ENCODE peak calls at places on chromosomes 4 and X, in ten cellular contexts. One of them, this sample, is unnamed.

GRCh38 chr4:102988429-102989020 is 31.0 kb downstream of the SLC9B1 start:
- DNase-seq in adrenal gland: no peak
- DNase-seq in neural crest cell: no peak
- DNase-seq in body of pancreas: no peak
- DNase-seq in HFF-Myc: no peak
- DNase-seq in WTC11: no peak
- DNase-seq in heart right ventricle: no peak
- DNase-seq in progenitor cell of endocrine pancreas: no peak
- DNase-seq in WERI-Rb-1: no peak
- DNase-seq in pancreas: no peak
- DNase-seq in this sample: no peak

GRCh38 chr4:113222431-113222979 is 173.1 kb downstream of the ANK2 start:
- DNase-seq in heart right ventricle: no peak
- DNase-seq in progenitor cell of endocrine pancreas: no peak
- DNase-seq in WTC11: no peak
- DNase-seq in pancreas: no peak
- DNase-seq in neural crest cell: no peak
- DNase-seq in WERI-Rb-1: no peak
- DNase-seq in body of pancreas: no peak
- DNase-seq in HFF-Myc: no peak
- DNase-seq in adrenal gland: no peak
- DNase-seq in this sample: no peak

GRCh38 chr4:1759170-1759817 is 33.8 kb upstream of the FGFR3 start:
- DNase-seq in heart right ventricle: no peak
- DNase-seq in WERI-Rb-1: peak
- DNase-seq in neural crest cell: no peak
- DNase-seq in pancreas: no peak
- DNase-seq in progenitor cell of endocrine pancreas: no peak
- DNase-seq in adrenal gland: no peak
- DNase-seq in body of pancreas: no peak
- DNase-seq in WTC11: no peak
- DNase-seq in HFF-Myc: no peak
- DNase-seq in this sample: no peak

GRCh38 chrX:137926090-137926489 is 360.2 kb downstream of the ZIC3 start:
- DNase-seq in WERI-Rb-1: no peak
- DNase-seq in HFF-Myc: no peak
- DNase-seq in progenitor cell of endocrine pancreas: no peak
- DNase-seq in body of pancreas: no peak
- DNase-seq in adrenal gland: no peak
- DNase-seq in neural crest cell: no peak
- DNase-seq in pancreas: no peak
- DNase-seq in heart right ventricle: no peak
- DNase-seq in WTC11: peak
- DNase-seq in this sample: no peak

GRCh38 chr4:99817310-99817885 is 771 bp downstream of the DAPP1 start:
- DNase-seq in body of pancreas: no peak
- DNase-seq in progenitor cell of endocrine pancreas: no peak
- DNase-seq in neural crest cell: no peak
- DNase-seq in HFF-Myc: no peak
- DNase-seq in adrenal gland: no peak
- DNase-seq in heart right ventricle: no peak
- DNase-seq in WERI-Rb-1: no peak
- DNase-seq in pancreas: no peak
- DNase-seq in WTC11: no peak
- DNase-seq in this sample: no peak

GRCh38 chr4:94455081-94455480 is 3.3 kb downstream of the PDLIM5 start:
- DNase-seq in neural crest cell: no peak
- DNase-seq in adrenal gland: peak
- DNase-seq in progenitor cell of endocrine pancreas: no peak
- DNase-seq in HFF-Myc: no peak
- DNase-seq in heart right ventricle: peak
- DNase-seq in pancreas: peak
- DNase-seq in body of pancreas: peak
- DNase-seq in WTC11: no peak
- DNase-seq in WERI-Rb-1: no peak
- DNase-seq in this sample: no peak

GRCh38 chr4:86879641-86880040 is 12.6 kb downstream of the C4orf36 start:
- DNase-seq in neural crest cell: no peak
- DNase-seq in progenitor cell of endocrine pancreas: no peak
- DNase-seq in WERI-Rb-1: no peak
- DNase-seq in pancreas: no peak
- DNase-seq in WTC11: no peak
- DNase-seq in HFF-Myc: no peak
- DNase-seq in body of pancreas: no peak
- DNase-seq in heart right ventricle: no peak
- DNase-seq in adrenal gland: no peak
- DNase-seq in this sample: no peak

GRCh38 chr4:103424853-103425252 is 226.7 kb upstream of the CENPE start:
- DNase-seq in WERI-Rb-1: no peak
- DNase-seq in body of pancreas: peak
- DNase-seq in WTC11: no peak
- DNase-seq in pancreas: peak
- DNase-seq in neural crest cell: no peak
- DNase-seq in heart right ventricle: no peak
- DNase-seq in HFF-Myc: no peak
- DNase-seq in adrenal gland: no peak
- DNase-seq in progenitor cell of endocrine pancreas: no peak
- DNase-seq in this sample: no peak

GRCh38 chr4:38230121-38230728 is 270.0 kb downstream of the PTTG2 start:
- DNase-seq in body of pancreas: no peak
- DNase-seq in neural crest cell: no peak
- DNase-seq in pancreas: no peak
- DNase-seq in WERI-Rb-1: no peak
- DNase-seq in heart right ventricle: no peak
- DNase-seq in HFF-Myc: no peak
- DNase-seq in adrenal gland: no peak
- DNase-seq in WTC11: no peak
- DNase-seq in progenitor cell of endocrine pancreas: no peak
- DNase-seq in this sample: no peak

GRCh38 chrX:40273356-40274050 is 175.7 kb upstream of the BCOR start:
- DNase-seq in progenitor cell of endocrine pancreas: no peak
- DNase-seq in pancreas: no peak
- DNase-seq in adrenal gland: peak
- DNase-seq in WTC11: no peak
- DNase-seq in neural crest cell: no peak
- DNase-seq in WERI-Rb-1: no peak
- DNase-seq in body of pancreas: no peak
- DNase-seq in heart right ventricle: no peak
- DNase-seq in HFF-Myc: no peak
- DNase-seq in this sample: no peak

GRCh38 chr4:121479801-121480200 is 99.0 kb upstream of the QRFPR start:
- DNase-seq in body of pancreas: no peak
- DNase-seq in HFF-Myc: no peak
- DNase-seq in neural crest cell: no peak
- DNase-seq in WTC11: no peak
- DNase-seq in progenitor cell of endocrine pancreas: no peak
- DNase-seq in adrenal gland: no peak
- DNase-seq in pancreas: no peak
- DNase-seq in heart right ventricle: no peak
- DNase-seq in WERI-Rb-1: no peak
- DNase-seq in this sample: no peak

GRCh38 chr4:26000274-26000950 is 86.4 kb downstream of the SMIM20 start:
- DNase-seq in body of pancreas: no peak
- DNase-seq in heart right ventricle: no peak
- DNase-seq in WTC11: no peak
- DNase-seq in WERI-Rb-1: no peak
- DNase-seq in progenitor cell of endocrine pancreas: no peak
- DNase-seq in HFF-Myc: no peak
- DNase-seq in neural crest cell: no peak
- DNase-seq in adrenal gland: peak
- DNase-seq in pancreas: no peak
- DNase-seq in this sample: no peak

GRCh38 chr4:10629394-10629793 is 55.2 kb downstream of the CLNK start:
- DNase-seq in HFF-Myc: no peak
- DNase-seq in WTC11: no peak
- DNase-seq in progenitor cell of endocrine pancreas: no peak
- DNase-seq in heart right ventricle: no peak
- DNase-seq in WERI-Rb-1: no peak
- DNase-seq in adrenal gland: no peak
- DNase-seq in neural crest cell: no peak
- DNase-seq in pancreas: no peak
- DNase-seq in body of pancreas: no peak
- DNase-seq in this sample: no peak

GRCh38 chr4:142293536-142293935 is 552.6 kb downstream of the INPP4B start:
- DNase-seq in heart right ventricle: no peak
- DNase-seq in pancreas: no peak
- DNase-seq in WERI-Rb-1: no peak
- DNase-seq in progenitor cell of endocrine pancreas: no peak
- DNase-seq in WTC11: no peak
- DNase-seq in body of pancreas: no peak
- DNase-seq in HFF-Myc: no peak
- DNase-seq in adrenal gland: no peak
- DNase-seq in neural crest cell: no peak
- DNase-seq in this sample: no peak

GRCh38 chr4:188960411-188961093 is 821.3 kb downstream of the TRIML1 start:
- DNase-seq in body of pancreas: no peak
- DNase-seq in WTC11: no peak
- DNase-seq in WERI-Rb-1: no peak
- DNase-seq in neural crest cell: no peak
- DNase-seq in progenitor cell of endocrine pancreas: no peak
- DNase-seq in heart right ventricle: no peak
- DNase-seq in adrenal gland: no peak
- DNase-seq in pancreas: no peak
- DNase-seq in HFF-Myc: peak
- DNase-seq in this sample: no peak

GRCh38 chrX:11319689-11320302 is 26.6 kb downstream of the AMELX start:
- DNase-seq in WTC11: no peak
- DNase-seq in heart right ventricle: no peak
- DNase-seq in pancreas: no peak
- DNase-seq in neural crest cell: no peak
- DNase-seq in body of pancreas: no peak
- DNase-seq in HFF-Myc: no peak
- DNase-seq in progenitor cell of endocrine pancreas: no peak
- DNase-seq in adrenal gland: no peak
- DNase-seq in WERI-Rb-1: no peak
- DNase-seq in this sample: no peak

DNA sequence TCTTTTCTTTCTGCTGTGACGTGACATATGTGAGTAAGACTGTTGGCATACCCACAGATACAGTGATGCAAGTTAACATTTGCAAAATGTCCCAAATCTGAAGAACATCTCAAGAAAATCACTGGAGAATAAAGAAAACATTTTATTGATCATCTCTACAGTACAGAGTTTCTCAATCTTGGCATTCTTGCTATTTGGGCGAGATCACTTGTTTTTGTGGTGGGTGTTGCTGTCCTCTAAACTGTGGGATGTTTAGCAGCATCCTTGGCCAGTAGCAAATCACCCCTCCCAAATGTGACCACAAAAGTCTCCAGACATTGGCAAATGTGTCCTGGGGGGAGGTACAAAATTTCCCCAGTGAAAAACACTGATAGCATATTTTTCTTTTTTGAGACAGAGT is 28.8 kb downstream of the AMELX start:
- DNase-seq in body of pancreas: no peak
- DNase-seq in heart right ventricle: no peak
- DNase-seq in WERI-Rb-1: no peak
- DNase-seq in HFF-Myc: no peak
- DNase-seq in pancreas: no peak
- DNase-seq in adrenal gland: no peak
- DNase-seq in neural crest cell: no peak
- DNase-seq in progenitor cell of endocrine pancreas: no peak
- DNase-seq in WTC11: no peak
- DNase-seq in this sample: no peak
- TF ChIP-seq CTCF in body of pancreas: no peak
- TF ChIP-seq CTCF in heart right ventricle: no peak
- TF ChIP-seq CTCF in WERI-Rb-1: no peak
- TF ChIP-seq CTCF in HFF-Myc: no peak
- TF ChIP-seq CTCF in pancreas: no peak
- TF ChIP-seq CTCF in adrenal gland: no peak
- TF ChIP-seq CTCF in neural crest cell: no peak
- TF ChIP-seq CTCF in progenitor cell of endocrine pancreas: no peak
- TF ChIP-seq CTCF in WTC11: no peak
- TF ChIP-seq CTCF in this sample: no peak

DNA sequence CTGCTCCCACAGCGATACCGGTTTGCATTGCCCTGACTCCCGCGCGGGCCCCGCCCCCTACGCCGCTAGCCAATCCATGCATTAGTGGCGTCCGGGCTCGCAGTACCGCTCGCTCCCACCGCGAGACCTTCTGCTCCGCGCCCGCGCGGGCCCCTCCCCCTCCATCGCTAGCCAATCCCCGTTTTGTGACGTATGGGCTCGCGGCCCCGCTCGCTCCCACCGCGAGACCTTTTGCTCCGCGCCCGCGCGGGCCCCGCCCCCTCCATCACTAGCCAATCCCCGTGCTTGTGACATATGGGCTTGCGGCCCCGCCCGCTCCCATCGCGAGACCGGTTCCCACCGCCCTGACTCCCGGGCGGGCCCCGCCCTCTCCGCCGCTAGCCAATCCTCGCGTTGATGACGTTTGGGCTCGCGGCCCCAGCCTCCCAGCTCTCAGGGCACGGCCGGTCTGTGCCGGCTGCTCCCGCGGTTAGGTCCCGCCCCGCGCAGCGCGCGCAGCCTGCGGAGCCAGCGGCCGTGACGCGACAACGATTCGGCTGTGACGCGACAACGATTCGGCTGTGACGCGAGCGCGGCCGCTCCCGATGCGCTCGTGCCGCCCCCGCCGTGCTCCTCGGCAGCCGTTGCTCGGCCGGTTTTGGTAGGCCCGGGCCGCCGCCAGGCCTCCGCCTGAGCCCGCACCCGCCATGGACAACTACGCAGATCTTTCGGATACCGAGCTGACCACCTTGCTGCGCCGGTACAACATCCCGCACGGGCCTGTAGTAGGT is at the start of gene EMD:
- DNase-seq in heart right ventricle: peak
- DNase-seq in WERI-Rb-1: peak
- DNase-seq in neural crest cell: peak
- DNase-seq in WTC11: peak
- DNase-seq in progenitor cell of endocrine pancreas: peak
- DNase-seq in adrenal gland: peak
- DNase-seq in HFF-Myc: peak
- DNase-seq in pancreas: peak
- DNase-seq in body of pancreas: peak
- DNase-seq in this sample: peak
- TF ChIP-seq CTCF in heart right ventricle: no peak
- TF ChIP-seq CTCF in WERI-Rb-1: no peak
- TF ChIP-seq CTCF in neural crest cell: no peak
- TF ChIP-seq CTCF in WTC11: no peak
- TF ChIP-seq CTCF in progenitor cell of endocrine pancreas: no peak
- TF ChIP-seq CTCF in adrenal gland: no peak
- TF ChIP-seq CTCF in HFF-Myc: no peak
- TF ChIP-seq CTCF in pancreas: no peak
- TF ChIP-seq CTCF in body of pancreas: no peak
- TF ChIP-seq CTCF in this sample: no peak

GRCh38 chr4:136329042-136329662 is 1203.1 kb downstream of the PCDH18 start:
- DNase-seq in body of pancreas: no peak
- DNase-seq in pancreas: no peak
- DNase-seq in WTC11: no peak
- DNase-seq in adrenal gland: no peak
- DNase-seq in WERI-Rb-1: no peak
- DNase-seq in heart right ventricle: no peak
- DNase-seq in progenitor cell of endocrine pancreas: no peak
- DNase-seq in neural crest cell: no peak
- DNase-seq in HFF-Myc: no peak
- DNase-seq in this sample: no peak
- TF ChIP-seq CTCF in body of pancreas: no peak
- TF ChIP-seq CTCF in pancreas: no peak
- TF ChIP-seq CTCF in WTC11: no peak
- TF ChIP-seq CTCF in adrenal gland: no peak
- TF ChIP-seq CTCF in WERI-Rb-1: peak
- TF ChIP-seq CTCF in heart right ventricle: no peak
- TF ChIP-seq CTCF in progenitor cell of endocrine pancreas: peak
- TF ChIP-seq CTCF in neural crest cell: peak
- TF ChIP-seq CTCF in HFF-Myc: no peak
- TF ChIP-seq CTCF in this sample: peak

GRCh38 chr4:3777033-3777390 is 10.8 kb downstream of the ADRA2C start:
- DNase-seq in body of pancreas: no peak
- DNase-seq in WTC11: no peak
- DNase-seq in WERI-Rb-1: no peak
- DNase-seq in adrenal gland: no peak
- DNase-seq in heart right ventricle: no peak
- DNase-seq in progenitor cell of endocrine pancreas: no peak
- DNase-seq in neural crest cell: no peak
- DNase-seq in HFF-Myc: no peak
- DNase-seq in pancreas: no peak
- DNase-seq in this sample: no peak
- TF ChIP-seq CTCF in body of pancreas: no peak
- TF ChIP-seq CTCF in WTC11: no peak
- TF ChIP-seq CTCF in WERI-Rb-1: no peak
- TF ChIP-seq CTCF in adrenal gland: no peak
- TF ChIP-seq CTCF in heart right ventricle: no peak
- TF ChIP-seq CTCF in progenitor cell of endocrine pancreas: no peak
- TF ChIP-seq CTCF in neural crest cell: no peak
- TF ChIP-seq CTCF in HFF-Myc: no peak
- TF ChIP-seq CTCF in pancreas: no peak
- TF ChIP-seq CTCF in this sample: no peak